ENCODE peak calls at places on chromosomes 13 and 19, in five cellular contexts. One of them, this sample, is unnamed.

GRCh38 chr19:10921909-10922637 is 6.4 kb downstream of the YIPF2 start:
- DNase-seq in Daoy: no peak
- DNase-seq in RKO: no peak
- DNase-seq in EL: no peak
- DNase-seq in stimulated activated CD8-positive, alpha-beta memory T cell treated with anti-CD3 and anti-CD28 coated beads, Interleukin-12 subunit alpha, Interleukin-12 subunit beta, amount 100 ng/mL, for 4 hours: no peak
- DNase-seq in this sample: no peak

GRCh38 chr19:18645035-18645511 is 8.2 kb downstream of the KLHL26 start:
- DNase-seq in Daoy: no peak
- DNase-seq in RKO: no peak
- DNase-seq in EL: no peak
- DNase-seq in stimulated activated CD8-positive, alpha-beta memory T cell treated with anti-CD3 and anti-CD28 coated beads, Interleukin-12 subunit alpha, Interleukin-12 subunit beta, amount 100 ng/mL, for 4 hours: no peak
- DNase-seq in this sample: no peak

GRCh38 chr19:48770223-48770622 is 14.9 kb downstream of the FGF21 start:
- DNase-seq in Daoy: no peak
- DNase-seq in RKO: no peak
- DNase-seq in EL: peak
- DNase-seq in stimulated activated CD8-positive, alpha-beta memory T cell treated with anti-CD3 and anti-CD28 coated beads, Interleukin-12 subunit alpha, Interleukin-12 subunit beta, amount 100 ng/mL, for 4 hours: no peak
- DNase-seq in this sample: peak

GRCh38 chr13:27082325-27082724 is 89.3 kb downstream of the USP12 start:
- DNase-seq in Daoy: no peak
- DNase-seq in RKO: no peak
- DNase-seq in EL: no peak
- DNase-seq in stimulated activated CD8-positive, alpha-beta memory T cell treated with anti-CD3 and anti-CD28 coated beads, Interleukin-12 subunit alpha, Interleukin-12 subunit beta, amount 100 ng/mL, for 4 hours: no peak
- DNase-seq in this sample: no peak

GRCh38 chr19:38784224-38784623 is 4.8 kb upstream of the LGALS7B start:
- DNase-seq in Daoy: no peak
- DNase-seq in RKO: no peak
- DNase-seq in EL: no peak
- DNase-seq in stimulated activated CD8-positive, alpha-beta memory T cell treated with anti-CD3 and anti-CD28 coated beads, Interleukin-12 subunit alpha, Interleukin-12 subunit beta, amount 100 ng/mL, for 4 hours: no peak
- DNase-seq in this sample: no peak

GRCh38 chr13:65387743-65388347 is 1842.3 kb downstream of the PCDH9 start:
- DNase-seq in Daoy: no peak
- DNase-seq in RKO: no peak
- DNase-seq in EL: no peak
- DNase-seq in stimulated activated CD8-positive, alpha-beta memory T cell treated with anti-CD3 and anti-CD28 coated beads, Interleukin-12 subunit alpha, Interleukin-12 subunit beta, amount 100 ng/mL, for 4 hours: no peak
- DNase-seq in this sample: no peak

GRCh38 chr13:31236211-31236786 is 36.5 kb downstream of the B3GLCT start:
- DNase-seq in Daoy: peak
- DNase-seq in RKO: peak
- DNase-seq in EL: peak
- DNase-seq in stimulated activated CD8-positive, alpha-beta memory T cell treated with anti-CD3 and anti-CD28 coated beads, Interleukin-12 subunit alpha, Interleukin-12 subunit beta, amount 100 ng/mL, for 4 hours: no peak
- DNase-seq in this sample: peak

GRCh38 chr13:99123101-99124045 is 77.3 kb upstream of the UBAC2 start:
- DNase-seq in Daoy: peak
- DNase-seq in RKO: no peak
- DNase-seq in EL: peak
- DNase-seq in stimulated activated CD8-positive, alpha-beta memory T cell treated with anti-CD3 and anti-CD28 coated beads, Interleukin-12 subunit alpha, Interleukin-12 subunit beta, amount 100 ng/mL, for 4 hours: no peak
- DNase-seq in this sample: peak

GRCh38 chr19:37355901-37356300 is 15.0 kb upstream of the ZNF527 start:
- DNase-seq in Daoy: no peak
- DNase-seq in RKO: no peak
- DNase-seq in EL: no peak
- DNase-seq in stimulated activated CD8-positive, alpha-beta memory T cell treated with anti-CD3 and anti-CD28 coated beads, Interleukin-12 subunit alpha, Interleukin-12 subunit beta, amount 100 ng/mL, for 4 hours: no peak
- DNase-seq in this sample: no peak

GRCh38 chr13:77532983-77533382 is 2.5 kb upstream of the SCEL start:
- DNase-seq in Daoy: no peak
- DNase-seq in RKO: no peak
- DNase-seq in EL: no peak
- DNase-seq in stimulated activated CD8-positive, alpha-beta memory T cell treated with anti-CD3 and anti-CD28 coated beads, Interleukin-12 subunit alpha, Interleukin-12 subunit beta, amount 100 ng/mL, for 4 hours: no peak
- DNase-seq in this sample: no peak

GRCh38 chr19:756232-756631 is 5.3 kb downstream of the MISP start:
- DNase-seq in Daoy: peak
- DNase-seq in RKO: peak
- DNase-seq in EL: peak
- DNase-seq in stimulated activated CD8-positive, alpha-beta memory T cell treated with anti-CD3 and anti-CD28 coated beads, Interleukin-12 subunit alpha, Interleukin-12 subunit beta, amount 100 ng/mL, for 4 hours: no peak
- DNase-seq in this sample: peak

GRCh38 chr13:111854403-111854802 is 212.5 kb upstream of the SOX1 start:
- DNase-seq in Daoy: no peak
- DNase-seq in RKO: no peak
- DNase-seq in EL: no peak
- DNase-seq in stimulated activated CD8-positive, alpha-beta memory T cell treated with anti-CD3 and anti-CD28 coated beads, Interleukin-12 subunit alpha, Interleukin-12 subunit beta, amount 100 ng/mL, for 4 hours: no peak
- DNase-seq in this sample: no peak

GRCh38 chr13:37868691-37869505 is 674 bp downstream of the TRPC4 start:
- DNase-seq in Daoy: no peak
- DNase-seq in RKO: no peak
- DNase-seq in EL: peak
- DNase-seq in stimulated activated CD8-positive, alpha-beta memory T cell treated with anti-CD3 and anti-CD28 coated beads, Interleukin-12 subunit alpha, Interleukin-12 subunit beta, amount 100 ng/mL, for 4 hours: no peak
- DNase-seq in this sample: no peak

GRCh38 chr13:21683034-21683733 is 12.3 kb downstream of the FGF9 start:
- DNase-seq in Daoy: peak
- DNase-seq in RKO: peak
- DNase-seq in EL: peak
- DNase-seq in stimulated activated CD8-positive, alpha-beta memory T cell treated with anti-CD3 and anti-CD28 coated beads, Interleukin-12 subunit alpha, Interleukin-12 subunit beta, amount 100 ng/mL, for 4 hours: no peak
- DNase-seq in this sample: peak

This sample was measured in SW480.